ENCODE peak calls at places on chromosomes 7 and 10, in eight cellular contexts. K is stimulated activated naive B cell treated with anti-CD40 and anti-IgM and Interleukin-4, amounts not matched to agents 10 μg/mL and 1 μg/mL and 100 μg/mL, for 72 hours; D is SJSA1; I is CD4-positive, alpha-beta T cell; B is amygdala; Q is T-helper 1 cell; O is EH; J is stimulated activated CD8-positive, alpha-beta memory T cell treated with anti-CD3 and anti-CD28 coated beads, Interleukin-7, amount 100 ng/mL, for 48 hours. P is an unnamed sample.
A peak's percentile ranks its signal among the peaks of the same experiment; 100 is the strongest.

GRCh38 chr7:140559410-140559809 is 80.1 kb upstream of the MKRN1 start:
- DNase-seq in K (no peak), D (no peak), I (no peak), Q (no peak), J (no peak), O (no peak), B (no peak), P (no peak)

GRCh38 chr10:99930731-99931550 is 78.8 kb downstream of the DNMBP start:
- DNase-seq in O (no peak), K (no peak), J (no peak), B (no peak), Q (no peak), I (no peak), D (no peak), P (no peak)

GRCh38 chr10:99872367-99873162 is 90.1 kb downstream of the ABCC2 start:
- DNase-seq in B (no peak), Q (no peak), I (no peak), J (no peak), D (peak; percentile 37), K (no peak), O (peak; percentile 41), P (no peak)

GRCh38 chr7:150769768-150770167 is 30.4 kb downstream of the TMEM176B start:
- DNase-seq in K (no peak), B (no peak), J (no peak), I (no peak), D (no peak), Q (no peak), O (no peak), P (no peak)

GRCh38 chr10:69406302-69406811 is 10.4 kb downstream of the TACR2 start:
- DNase-seq in J (no peak), B (no peak), Q (no peak), O (no peak), K (no peak), I (no peak), D (no peak), P (no peak)

GRCh38 chr7:132140341-132140740 is 435.9 kb downstream of the PLXNA4 start:
- DNase-seq in J (no peak), B (no peak), O (no peak), K (no peak), Q (no peak), D (no peak), I (no peak), P (no peak)

GRCh38 chr7:139043823-139044812 is 8.3 kb upstream of the ZC3HAV1L start:
- DNase-seq in K (no peak), J (peak; percentile 69), Q (peak; percentile 54), I (peak; percentile 69), B (no peak), D (peak; percentile 6), O (no peak), P (no peak)

GRCh38 chr7:2892571-2892970 is 48.5 kb upstream of the GNA12 start:
- DNase-seq in B (no peak), O (no peak), D (no peak), Q (no peak), J (no peak), I (no peak), K (no peak), P (peak; percentile 78)

GRCh38 chr7:18495412-18496335 is at the start of gene HDAC9:
- DNase-seq in J (no peak), B (peak; percentile 11), Q (no peak), I (no peak), K (peak; percentile 58), O (peak; percentile 70), D (peak; percentile 53), P (no peak)

GRCh38 chr7:117673367-117673766 is 193.5 kb downstream of the CFTR start:
- DNase-seq in D (no peak), J (no peak), I (no peak), Q (no peak), O (no peak), K (no peak), B (peak; percentile 25), P (no peak)

GRCh38 chr10:74008212-74008731 is 10.4 kb downstream of the VCL start:
- DNase-seq in I (no peak), B (no peak), K (no peak), J (no peak), Q (no peak), O (peak; percentile 95), D (peak; percentile 90), P (peak; percentile 58)

GRCh38 chr7:106178593-106179134 is 66.6 kb upstream of the SYPL1 start:
- DNase-seq in D (peak; percentile 23), B (no peak), K (no peak), I (no peak), J (no peak), O (peak; percentile 69), Q (no peak), P (peak; percentile 70)

P was measured in osteoblast.